ENCODE peak calls at places on chromosome 10, in four cellular contexts. One of them, this sample, is unnamed.
A peak's percentile ranks its signal among the peaks of the same experiment; 100 is the strongest.

GRCh38 chr10:114051714-114052113 is 8.0 kb downstream of the ADRB1 start:
- DNase-seq in CD8-positive, alpha-beta memory T cell: no peak
- DNase-seq in T-helper 22 cell: no peak
- DNase-seq in HT1080: no peak
- DNase-seq in this sample: no peak

GRCh38 chr10:89355373-89355772 is 22.5 kb upstream of the IFIT1B start:
- DNase-seq in HT1080: peak; percentile 84
- DNase-seq in CD8-positive, alpha-beta memory T cell: no peak
- DNase-seq in T-helper 22 cell: no peak
- DNase-seq in this sample: no peak

GRCh38 chr10:69657417-69657816 is 27.4 kb downstream of the FAM241B start:
- DNase-seq in HT1080: no peak
- DNase-seq in CD8-positive, alpha-beta memory T cell: no peak
- DNase-seq in T-helper 22 cell: no peak
- DNase-seq in this sample: no peak

GRCh38 chr10:114043532-114044250 is at the start of gene ADRB1:
- DNase-seq in HT1080: no peak
- DNase-seq in T-helper 22 cell: peak; percentile 39
- DNase-seq in CD8-positive, alpha-beta memory T cell: peak; percentile 66
- DNase-seq in this sample: peak; percentile 83

GRCh38 chr10:133167693-133168616 is 7.9 kb downstream of the KNDC1 start:
- DNase-seq in CD8-positive, alpha-beta memory T cell: no peak
- DNase-seq in T-helper 22 cell: no peak
- DNase-seq in HT1080: no peak
- DNase-seq in this sample: no peak

GRCh38 chr10:114822771-114823463 is 1.3 kb downstream of the FHIP2A start:
- DNase-seq in CD8-positive, alpha-beta memory T cell: no peak
- DNase-seq in HT1080: no peak
- DNase-seq in T-helper 22 cell: no peak
- DNase-seq in this sample: no peak

GRCh38 chr10:53479365-53479764 is 706.8 kb upstream of the MBL2 start:
- DNase-seq in T-helper 22 cell: no peak
- DNase-seq in CD8-positive, alpha-beta memory T cell: no peak
- DNase-seq in HT1080: no peak
- DNase-seq in this sample: no peak

GRCh38 chr10:72888151-72888638 is 5.3 kb upstream of the OIT3 start:
- DNase-seq in HT1080: no peak
- DNase-seq in CD8-positive, alpha-beta memory T cell: no peak
- DNase-seq in T-helper 22 cell: no peak
- DNase-seq in this sample: no peak

GRCh38 chr10:78864761-78865517 is 203.8 kb upstream of the ZMIZ1 start:
- DNase-seq in CD8-positive, alpha-beta memory T cell: no peak
- DNase-seq in T-helper 22 cell: no peak
- DNase-seq in HT1080: no peak
- DNase-seq in this sample: no peak

GRCh38 chr10:130301026-130301892 is 165.1 kb downstream of the GLRX3 start:
- DNase-seq in T-helper 22 cell: peak; percentile 11
- DNase-seq in CD8-positive, alpha-beta memory T cell: peak; percentile 66
- DNase-seq in HT1080: peak; percentile 85
- DNase-seq in this sample: peak; percentile 89

GRCh38 chr10:34184901-34185386 is 630.2 kb downstream of the PARD3 start:
- DNase-seq in T-helper 22 cell: no peak
- DNase-seq in CD8-positive, alpha-beta memory T cell: no peak
- DNase-seq in HT1080: no peak
- DNase-seq in this sample: no peak

GRCh38 chr10:6788191-6788590 is 208.1 kb upstream of the PRKCQ start:
- DNase-seq in CD8-positive, alpha-beta memory T cell: no peak
- DNase-seq in HT1080: no peak
- DNase-seq in T-helper 22 cell: no peak
- DNase-seq in this sample: no peak

GRCh38 chr10:34001087-34001580 is 666.7 kb upstream of the NRP1 start:
- DNase-seq in T-helper 22 cell: no peak
- DNase-seq in CD8-positive, alpha-beta memory T cell: no peak
- DNase-seq in HT1080: no peak
- DNase-seq in this sample: no peak

GRCh38 chr10:73096041-73096451 is 620 bp downstream of the P4HA1 start:
- DNase-seq in T-helper 22 cell: peak; percentile 51
- DNase-seq in CD8-positive, alpha-beta memory T cell: peak; percentile 81
- DNase-seq in HT1080: peak; percentile 61
- DNase-seq in this sample: peak; percentile 73

GRCh38 chr10:63366933-63367332 is 98.8 kb downstream of the JMJD1C start:
- DNase-seq in CD8-positive, alpha-beta memory T cell: no peak
- DNase-seq in HT1080: no peak
- DNase-seq in T-helper 22 cell: no peak
- DNase-seq in this sample: no peak

GRCh38 chr10:5609952-5610616 is 56.3 kb downstream of the ASB13 start:
- DNase-seq in CD8-positive, alpha-beta memory T cell: no peak
- DNase-seq in HT1080: no peak
- DNase-seq in T-helper 22 cell: no peak
- DNase-seq in this sample: peak; percentile 91

GRCh38 chr10:116312534-116312933 is 11.7 kb upstream of the CCDC172 start:
- DNase-seq in T-helper 22 cell: no peak
- DNase-seq in CD8-positive, alpha-beta memory T cell: no peak
- DNase-seq in HT1080: no peak
- DNase-seq in this sample: no peak

This sample was measured in mucosa of descending colon.